ENCODE peak calls at places on chromosomes 12 and 14, in ten cellular contexts. B, M, K, I, C, X, W, D, V and Z are unnamed samples.

GRCh38 chr12:29593001-29593400 is 95.5 kb upstream of the OVCH1 start:
- DNase-seq in C (no peak), I (no peak), W (no peak), B (no peak), X (no peak), K (no peak), D (no peak), V (no peak), M (no peak), Z (no peak)

GRCh38 chr14:89575386-89576061 is 158.5 kb upstream of the FOXN3 start:
- DNase-seq in I (no peak), C (no peak), W (no peak), X (no peak), B (no peak), M (no peak), V (no peak), D (no peak), K (no peak), Z (no peak)

GRCh38 chr12:2396448-2396871 is 343.7 kb downstream of the CACNA1C start:
- DNase-seq in B (peak), K (no peak), D (peak), I (no peak), C (peak), V (no peak), M (no peak), W (no peak), X (peak), Z (no peak)

GRCh38 chr14:101575581-101575980 is 14.3 kb downstream of the DIO3 start:
- DNase-seq in K (no peak), W (no peak), V (no peak), M (no peak), X (no peak), I (no peak), D (no peak), C (no peak), B (no peak), Z (no peak)

GRCh38 chr14:64506751-64507150 is 2.2 kb downstream of the ZBTB1 start:
- DNase-seq in K (no peak), M (peak), D (no peak), I (no peak), V (no peak), W (no peak), B (no peak), C (no peak), X (no peak), Z (no peak)

GRCh38 chr12:47766496-47767196 is 6.4 kb upstream of the SLC48A1 start:
- DNase-seq in X (no peak), K (peak), W (no peak), M (no peak), D (no peak), C (no peak), I (no peak), B (no peak), V (no peak), Z (no peak)

GRCh38 chr12:103334447-103334846 is 161.3 kb downstream of the C12orf42 start:
- DNase-seq in W (no peak), M (no peak), C (no peak), D (no peak), K (no peak), B (no peak), X (no peak), I (no peak), V (no peak), Z (no peak)

GRCh38 chr12:24679135-24679534 is 269.8 kb downstream of the BCAT1 start:
- DNase-seq in V (no peak), I (no peak), X (peak), C (peak), M (no peak), D (no peak), W (no peak), K (no peak), B (no peak), Z (no peak)

GRCh38 chr12:102883204-102883799 is 33.7 kb downstream of the PAH start:
- DNase-seq in W (no peak), V (peak), I (peak), X (peak), M (peak), D (peak), B (peak), K (peak), C (peak), Z (peak)

GRCh38 chr14:20986811-20987210 is 3.0 kb upstream of the METTL17 start:
- DNase-seq in V (no peak), D (peak), X (peak), W (peak), B (peak), K (no peak), I (peak), M (no peak), C (peak), Z (no peak)

GRCh38 chr12:32558941-32559340 is 120.2 kb upstream of the DNM1L start:
- DNase-seq in I (no peak), M (peak), W (no peak), B (no peak), K (no peak), C (no peak), V (no peak), D (peak), X (peak), Z (no peak)

GRCh38 chr14:24959791-24960331 is 90.1 kb downstream of the STXBP6 start:
- DNase-seq in X (no peak), C (no peak), I (no peak), W (no peak), V (no peak), M (no peak), K (no peak), B (no peak), D (no peak), Z (no peak)

GRCh38 chr12:117360222-117360550 is 1.2 kb downstream of the NOS1 start:
- DNase-seq in W (no peak), D (no peak), X (no peak), K (no peak), B (no peak), V (no peak), C (no peak), M (no peak), I (no peak), Z (no peak)

GRCh38 chr12:57225680-57226190 is 3.8 kb upstream of the SHMT2 start:
- DNase-seq in M (no peak), K (no peak), I (no peak), C (no peak), V (no peak), X (no peak), W (no peak), B (no peak), D (no peak), Z (no peak)

GRCh38 chr14:105881021-105881930 is 354.9 kb downstream of the TMEM121 start:
- DNase-seq in B (no peak), C (no peak), X (no peak), I (no peak), D (no peak), W (no peak), V (no peak), M (no peak), K (no peak), Z (no peak)

GRCh38 chr12:119901670-119902069 is 24.6 kb upstream of the CIT start:
- DNase-seq in K (no peak), D (no peak), I (no peak), X (no peak), M (no peak), C (no peak), W (no peak), V (no peak), B (no peak), Z (no peak)

DNA sequence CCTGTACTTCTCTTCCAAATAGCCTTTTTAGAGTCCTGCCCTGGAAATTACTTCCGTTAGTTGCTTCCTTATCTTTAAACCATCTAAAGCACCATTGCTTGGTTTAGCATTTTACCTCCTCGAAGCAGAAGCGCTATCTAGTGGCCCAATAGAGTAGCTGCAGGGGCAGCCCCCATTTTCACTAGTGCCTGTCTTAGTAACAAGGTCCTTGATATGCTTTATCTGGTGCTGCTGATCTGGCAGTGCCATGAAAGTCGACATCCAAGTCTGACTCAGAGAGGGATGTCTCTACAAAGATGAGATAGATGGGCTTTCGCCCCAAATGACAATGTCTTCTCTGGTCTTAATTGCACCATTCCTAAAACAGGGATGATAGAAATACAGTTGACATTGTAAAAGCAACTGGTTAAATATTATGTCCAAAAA is 25.0 kb upstream of the CIT start:
- DNase-seq in D (peak), V (peak), W (peak), C (peak), K (peak), M (peak), B (peak), I (peak), X (peak), Z (peak)
- TF ChIP-seq CTCF in D (peak), V (peak), W (peak), C (peak), K (peak), M (peak), B (peak), I (peak), X (peak), Z (peak)

GRCh38 chr14:73777420-73777819 is 63.2 kb upstream of the PNMA1 start:
- DNase-seq in I (no peak), D (no peak), M (no peak), W (no peak), B (no peak), V (no peak), K (no peak), C (no peak), X (no peak), Z (no peak)
- TF ChIP-seq CTCF in I (no peak), D (no peak), M (no peak), W (peak), B (no peak), V (no peak), K (peak), C (no peak), X (no peak), Z (no peak)

DNA sequence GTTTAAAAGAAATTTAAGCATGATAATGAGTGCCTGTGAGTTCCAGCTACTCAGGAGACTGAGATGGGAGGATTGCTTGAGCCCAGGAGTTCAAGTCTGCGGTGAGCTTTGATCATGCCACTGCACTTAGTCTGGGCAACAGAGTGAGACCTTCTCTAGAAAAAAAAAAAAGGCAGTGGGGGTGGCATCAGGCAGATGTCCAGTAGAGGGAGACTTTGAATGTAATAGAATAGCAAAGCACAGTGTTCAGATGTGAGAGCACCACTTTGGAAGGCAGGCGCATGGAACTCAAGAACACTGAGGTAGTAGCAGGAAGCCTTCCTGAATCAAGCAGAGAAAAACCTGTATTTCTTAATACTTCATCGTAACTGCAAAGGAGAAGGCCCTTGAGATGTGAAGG is 394.5 kb upstream of the GARIN6 start:
- DNase-seq in W (no peak), V (no peak), B (no peak), M (no peak), C (no peak), X (no peak), K (no peak), D (no peak), I (no peak), Z (no peak)
- TF ChIP-seq CTCF in W (peak), V (no peak), B (no peak), M (peak), C (peak), X (no peak), K (no peak), D (no peak), I (no peak), Z (no peak)

GRCh38 chr12:15225136-15225535 is 3.9 kb upstream of the RERG start:
- DNase-seq in B (no peak), X (no peak), W (no peak), V (no peak), K (no peak), I (no peak), D (no peak), C (no peak), M (no peak), Z (no peak)

GRCh38 chr12:15227004-15227679 is 5.9 kb upstream of the RERG start:
- DNase-seq in D (peak), X (peak), W (no peak), I (peak), M (peak), V (peak), B (no peak), K (no peak), C (peak), Z (peak)

GRCh38 chr12:15220451-15220850 is 766 bp downstream of the RERG start:
- DNase-seq in C (no peak), V (no peak), I (no peak), B (peak), M (no peak), W (no peak), D (no peak), K (no peak), X (no peak), Z (no peak)

GRCh38 chr12:15216036-15216889 is 5.0 kb downstream of the RERG start:
- DNase-seq in X (no peak), V (no peak), W (no peak), C (no peak), B (no peak), D (no peak), I (no peak), M (no peak), K (no peak), Z (no peak)

GRCh38 chr12:15220961-15221885 is at the start of gene RERG:
- DNase-seq in M (peak), I (peak), W (peak), K (peak), B (peak), V (peak), X (peak), C (peak), D (peak), Z (peak)
- TF ChIP-seq CTCF in M (peak), I (peak), W (peak), K (peak), B (peak), V (peak), X (peak), C (peak), D (peak), Z (peak)

DNA sequence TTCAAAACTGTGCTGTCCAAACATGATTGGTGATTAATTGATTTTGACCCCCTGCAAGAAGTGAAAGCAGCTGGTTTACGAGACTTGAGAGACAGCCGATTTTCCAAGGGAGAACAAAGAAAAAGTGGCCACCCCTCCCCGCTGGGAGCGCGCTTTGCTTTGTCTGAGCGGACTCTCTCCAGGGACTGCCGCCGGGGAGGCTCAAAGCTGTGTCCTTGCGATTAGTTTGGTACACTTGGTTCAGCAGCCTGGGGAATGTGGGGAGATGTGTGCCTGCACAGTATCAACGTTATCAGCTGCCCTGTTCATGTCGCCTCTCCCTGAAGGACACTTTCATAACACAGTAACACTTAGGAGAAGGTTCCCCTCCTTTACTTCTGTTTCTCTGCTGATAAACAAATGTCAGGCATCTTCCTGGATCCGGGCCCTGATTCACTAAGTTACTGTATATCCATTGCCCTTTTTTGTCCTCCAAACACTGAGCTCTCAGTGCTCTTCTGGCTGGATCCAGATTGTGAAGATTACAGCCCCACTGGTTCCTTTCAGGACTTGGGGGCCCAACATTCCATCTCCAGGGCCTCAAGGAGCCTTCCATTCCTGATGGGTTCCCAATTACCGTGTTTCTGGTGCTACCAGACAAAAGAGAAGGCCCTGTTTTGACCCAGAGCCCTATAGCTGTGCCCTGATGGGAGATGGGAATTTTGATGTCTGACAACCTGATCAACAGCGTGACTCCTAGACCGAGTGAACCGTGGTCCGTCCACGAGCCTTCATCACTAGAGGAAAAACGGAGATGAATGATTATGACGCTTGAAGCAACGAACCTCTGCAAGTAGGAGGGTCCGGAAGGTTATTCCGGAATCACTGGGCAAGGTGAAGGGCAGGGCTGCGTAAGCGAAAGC is 31.7 kb upstream of the TUBA1C start:
- DNase-seq in W (no peak), B (peak), I (no peak), V (no peak), M (no peak), X (peak), D (no peak), C (peak), K (no peak), Z (no peak)
- TF ChIP-seq CTCF in W (no peak), B (no peak), I (no peak), V (no peak), M (no peak), X (peak), D (no peak), C (peak), K (no peak), Z (no peak)

DNA sequence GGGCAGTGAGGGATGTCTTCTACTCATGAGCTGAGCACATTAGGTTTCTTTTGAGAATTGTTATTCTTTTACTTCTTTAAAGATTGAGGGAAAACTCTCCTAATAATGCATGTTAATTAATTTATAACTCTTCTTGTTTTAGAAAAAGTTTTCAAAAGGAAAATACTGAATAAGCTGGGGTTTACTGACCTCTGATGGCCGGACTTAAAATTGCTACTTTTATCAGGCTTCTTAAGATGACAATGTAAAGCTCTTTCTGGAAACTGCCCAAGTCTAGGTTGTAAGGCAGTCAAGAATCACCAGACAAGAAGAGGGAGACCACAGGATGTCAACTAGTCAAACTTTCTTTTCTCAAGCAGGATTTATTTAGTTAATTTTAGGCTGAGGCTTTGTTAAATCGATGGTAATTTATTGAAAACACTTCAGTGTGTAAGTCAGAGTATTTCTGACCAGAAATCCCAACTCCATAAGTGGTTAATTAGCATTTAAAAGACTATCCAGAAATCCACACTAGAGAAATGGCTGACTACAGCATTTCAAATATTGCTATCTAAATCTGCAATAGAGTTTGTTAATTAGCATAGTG is 82.1 kb downstream of the AVPR1A start:
- DNase-seq in K (peak), D (peak), W (no peak), I (peak), B (peak), V (no peak), X (peak), C (peak), M (peak), Z (peak)
- TF ChIP-seq CTCF in K (peak), D (peak), W (peak), I (peak), B (peak), V (no peak), X (peak), C (peak), M (peak), Z (peak)

GRCh38 chr12:26614217-26614616 is 218.8 kb downstream of the ITPR2 start:
- DNase-seq in X (peak), V (peak), I (peak), W (no peak), K (no peak), M (peak), D (no peak), C (no peak), B (peak), Z (peak)
- TF ChIP-seq CTCF in X (peak), V (peak), I (no peak), W (peak), K (peak), M (peak), D (peak), C (peak), B (peak), Z (peak)